ENCODE peak calls at places on chromosomes 12 and 14, in seven cellular contexts. One of them, this sample, is unnamed.

GRCh38 chr12:125518074-125518473 is 452.8 kb downstream of the AACS start:
- DNase-seq in brain microvascular endothelial cell: no peak
- DNase-seq in upper lobe of right lung: no peak
- DNase-seq in CD8-positive, alpha-beta T cell: no peak
- DNase-seq in mammary epithelial cell: no peak
- DNase-seq in fibroblast of lung: no peak
- DNase-seq in adrenal gland: no peak
- DNase-seq in this sample: no peak

GRCh38 chr14:103408491-103409155 is 23.4 kb downstream of the MARK3 start:
- DNase-seq in brain microvascular endothelial cell: no peak
- DNase-seq in upper lobe of right lung: no peak
- DNase-seq in CD8-positive, alpha-beta T cell: no peak
- DNase-seq in mammary epithelial cell: no peak
- DNase-seq in fibroblast of lung: no peak
- DNase-seq in adrenal gland: peak; percentile 69
- DNase-seq in this sample: no peak

GRCh38 chr12:124732275-124733075 is 131.2 kb downstream of the SCARB1 start:
- DNase-seq in brain microvascular endothelial cell: peak; percentile 68
- DNase-seq in upper lobe of right lung: no peak
- DNase-seq in CD8-positive, alpha-beta T cell: no peak
- DNase-seq in mammary epithelial cell: no peak
- DNase-seq in fibroblast of lung: no peak
- DNase-seq in adrenal gland: no peak
- DNase-seq in this sample: peak; percentile 55

GRCh38 chr12:55925870-55926737 is 1.6 kb downstream of the PYM1 start:
- DNase-seq in brain microvascular endothelial cell: no peak
- DNase-seq in upper lobe of right lung: no peak
- DNase-seq in CD8-positive, alpha-beta T cell: no peak
- DNase-seq in mammary epithelial cell: no peak
- DNase-seq in fibroblast of lung: no peak
- DNase-seq in adrenal gland: no peak
- DNase-seq in this sample: no peak

GRCh38 chr14:98924046-98924445 is 348.0 kb downstream of the BCL11B start:
- DNase-seq in brain microvascular endothelial cell: no peak
- DNase-seq in upper lobe of right lung: no peak
- DNase-seq in CD8-positive, alpha-beta T cell: no peak
- DNase-seq in mammary epithelial cell: no peak
- DNase-seq in fibroblast of lung: no peak
- DNase-seq in adrenal gland: no peak
- DNase-seq in this sample: no peak

GRCh38 chr12:93179792-93180191 is 197.9 kb upstream of the NUDT4 start:
- DNase-seq in brain microvascular endothelial cell: no peak
- DNase-seq in upper lobe of right lung: no peak
- DNase-seq in CD8-positive, alpha-beta T cell: no peak
- DNase-seq in mammary epithelial cell: no peak
- DNase-seq in fibroblast of lung: no peak
- DNase-seq in adrenal gland: no peak
- DNase-seq in this sample: no peak

GRCh38 chr12:110917467-110917866 is 2.9 kb downstream of the MYL2 start:
- DNase-seq in brain microvascular endothelial cell: peak; percentile 55
- DNase-seq in upper lobe of right lung: no peak
- DNase-seq in CD8-positive, alpha-beta T cell: no peak
- DNase-seq in mammary epithelial cell: peak; percentile 73
- DNase-seq in fibroblast of lung: no peak
- DNase-seq in adrenal gland: no peak
- DNase-seq in this sample: no peak

GRCh38 chr12:126343352-126343751 is 1278.1 kb downstream of the AACS start:
- DNase-seq in brain microvascular endothelial cell: no peak
- DNase-seq in upper lobe of right lung: no peak
- DNase-seq in CD8-positive, alpha-beta T cell: no peak
- DNase-seq in mammary epithelial cell: no peak
- DNase-seq in fibroblast of lung: peak; percentile 2
- DNase-seq in adrenal gland: no peak
- DNase-seq in this sample: no peak

GRCh38 chr12:124388038-124388676 is 93.3 kb downstream of the RFLNA start:
- DNase-seq in brain microvascular endothelial cell: no peak
- DNase-seq in upper lobe of right lung: no peak
- DNase-seq in CD8-positive, alpha-beta T cell: no peak
- DNase-seq in mammary epithelial cell: no peak
- DNase-seq in fibroblast of lung: no peak
- DNase-seq in adrenal gland: no peak
- DNase-seq in this sample: no peak

GRCh38 chr12:85951823-85952222 is 77.7 kb downstream of the NTS start:
- DNase-seq in brain microvascular endothelial cell: no peak
- DNase-seq in upper lobe of right lung: no peak
- DNase-seq in CD8-positive, alpha-beta T cell: no peak
- DNase-seq in mammary epithelial cell: peak; percentile 1
- DNase-seq in fibroblast of lung: peak; percentile 42
- DNase-seq in adrenal gland: no peak
- DNase-seq in this sample: no peak

GRCh38 chr14:62451221-62451620 is 594.0 kb downstream of the KCNH5 start:
- DNase-seq in brain microvascular endothelial cell: no peak
- DNase-seq in upper lobe of right lung: no peak
- DNase-seq in CD8-positive, alpha-beta T cell: no peak
- DNase-seq in mammary epithelial cell: no peak
- DNase-seq in fibroblast of lung: no peak
- DNase-seq in adrenal gland: no peak
- DNase-seq in this sample: no peak

GRCh38 chr12:123990512-123990911 is 17.5 kb downstream of the ZNF664 start:
- DNase-seq in brain microvascular endothelial cell: no peak
- DNase-seq in upper lobe of right lung: no peak
- DNase-seq in CD8-positive, alpha-beta T cell: no peak
- DNase-seq in mammary epithelial cell: no peak
- DNase-seq in fibroblast of lung: no peak
- DNase-seq in adrenal gland: no peak
- DNase-seq in this sample: no peak

GRCh38 chr12:132445884-132446471 is 44.0 kb upstream of the FBRSL1 start:
- DNase-seq in brain microvascular endothelial cell: peak; percentile 60
- DNase-seq in upper lobe of right lung: peak; percentile 81
- DNase-seq in CD8-positive, alpha-beta T cell: peak; percentile 87
- DNase-seq in mammary epithelial cell: no peak
- DNase-seq in fibroblast of lung: peak; percentile 82
- DNase-seq in adrenal gland: peak; percentile 46
- DNase-seq in this sample: no peak

GRCh38 chr12:92403210-92404175 is 257.8 kb upstream of the BTG1 start:
- DNase-seq in brain microvascular endothelial cell: no peak
- DNase-seq in upper lobe of right lung: no peak
- DNase-seq in CD8-positive, alpha-beta T cell: peak; percentile 70
- DNase-seq in mammary epithelial cell: no peak
- DNase-seq in fibroblast of lung: no peak
- DNase-seq in adrenal gland: no peak
- DNase-seq in this sample: no peak

GRCh38 chr12:11578461-11578993 is 70.9 kb upstream of the ETV6 start:
- DNase-seq in brain microvascular endothelial cell: no peak
- DNase-seq in upper lobe of right lung: no peak
- DNase-seq in CD8-positive, alpha-beta T cell: no peak
- DNase-seq in mammary epithelial cell: no peak
- DNase-seq in fibroblast of lung: no peak
- DNase-seq in adrenal gland: no peak
- DNase-seq in this sample: no peak

GRCh38 chr14:73662439-73663056 is 17.8 kb downstream of the DNAL1 start:
- DNase-seq in brain microvascular endothelial cell: peak; percentile 90
- DNase-seq in upper lobe of right lung: no peak
- DNase-seq in CD8-positive, alpha-beta T cell: no peak
- DNase-seq in mammary epithelial cell: peak; percentile 95
- DNase-seq in fibroblast of lung: peak; percentile 94
- DNase-seq in adrenal gland: peak; percentile 67
- DNase-seq in this sample: peak; percentile 89

GRCh38 chr14:53327716-53328115 is 174.6 kb upstream of the DDHD1 start:
- DNase-seq in brain microvascular endothelial cell: peak; percentile 57
- DNase-seq in upper lobe of right lung: no peak
- DNase-seq in CD8-positive, alpha-beta T cell: no peak
- DNase-seq in mammary epithelial cell: peak; percentile 93
- DNase-seq in fibroblast of lung: peak; percentile 81
- DNase-seq in adrenal gland: peak; percentile 56
- DNase-seq in this sample: peak; percentile 9

GRCh38 chr14:104428333-104428851 is 151.2 kb upstream of the C14orf180 start:
- DNase-seq in brain microvascular endothelial cell: no peak
- DNase-seq in upper lobe of right lung: peak; percentile 38
- DNase-seq in CD8-positive, alpha-beta T cell: no peak
- DNase-seq in mammary epithelial cell: no peak
- DNase-seq in fibroblast of lung: no peak
- DNase-seq in adrenal gland: no peak
- DNase-seq in this sample: no peak

GRCh38 chr12:19778111-19778688 is 338.9 kb downstream of the AEBP2 start:
- DNase-seq in brain microvascular endothelial cell: no peak
- DNase-seq in upper lobe of right lung: no peak
- DNase-seq in CD8-positive, alpha-beta T cell: no peak
- DNase-seq in mammary epithelial cell: no peak
- DNase-seq in fibroblast of lung: peak; percentile 34
- DNase-seq in adrenal gland: no peak
- DNase-seq in this sample: no peak

DNA sequence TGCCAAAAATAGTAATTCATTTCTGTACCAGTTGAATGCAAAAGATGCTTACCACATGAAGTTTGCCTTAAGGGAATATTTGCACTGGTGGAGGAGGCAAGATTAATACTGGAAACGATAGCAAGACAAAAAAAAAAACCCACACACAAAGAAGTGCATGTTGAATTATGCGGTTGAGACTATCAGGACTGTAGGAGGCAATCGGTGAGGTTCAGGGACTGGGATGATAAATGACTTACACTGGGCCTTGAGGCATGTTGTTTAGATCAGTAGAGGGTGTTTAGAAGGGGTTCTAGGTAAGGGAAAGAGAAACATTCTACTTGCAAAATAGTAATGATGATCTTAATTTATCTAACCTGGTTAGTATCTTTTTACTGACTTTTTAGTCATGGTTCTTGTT is 142.1 kb upstream of the HMGA2 start:
- DNase-seq in brain microvascular endothelial cell: no peak
- DNase-seq in upper lobe of right lung: no peak
- DNase-seq in CD8-positive, alpha-beta T cell: no peak
- DNase-seq in mammary epithelial cell: no peak
- DNase-seq in fibroblast of lung: no peak
- DNase-seq in adrenal gland: no peak
- DNase-seq in this sample: no peak
- H3K4me3 ChIP-seq in brain microvascular endothelial cell: no peak overlapping the region
- H3K4me3 ChIP-seq in upper lobe of right lung: no peak overlapping the region
- H3K4me3 ChIP-seq in CD8-positive, alpha-beta T cell: no peak overlapping the region
- H3K4me3 ChIP-seq in mammary epithelial cell: no peak overlapping the region
- H3K4me3 ChIP-seq in fibroblast of lung: no peak overlapping the region
- H3K4me3 ChIP-seq in adrenal gland: no peak overlapping the region
- H3K4me3 ChIP-seq in this sample: no peak overlapping the region

GRCh38 chr14:21902561-21903199 is 229.1 kb upstream of the OR4E1 start:
- DNase-seq in brain microvascular endothelial cell: no peak
- DNase-seq in upper lobe of right lung: no peak
- DNase-seq in CD8-positive, alpha-beta T cell: peak; percentile 51
- DNase-seq in mammary epithelial cell: peak; percentile 2
- DNase-seq in fibroblast of lung: no peak
- DNase-seq in adrenal gland: no peak
- DNase-seq in this sample: no peak
- TF ChIP-seq CTCF in brain microvascular endothelial cell: peak; percentile 5
- TF ChIP-seq CTCF in upper lobe of right lung: no peak
- TF ChIP-seq CTCF in CD8-positive, alpha-beta T cell: peak; percentile 59
- TF ChIP-seq CTCF in mammary epithelial cell: no peak
- TF ChIP-seq CTCF in fibroblast of lung: no peak
- TF ChIP-seq CTCF in adrenal gland: no peak
- TF ChIP-seq CTCF in this sample: no peak

GRCh38 chr14:50453869-50454268 is 57.2 kb upstream of the CDKL1 start:
- DNase-seq in brain microvascular endothelial cell: no peak
- DNase-seq in upper lobe of right lung: no peak
- DNase-seq in CD8-positive, alpha-beta T cell: no peak
- DNase-seq in mammary epithelial cell: no peak
- DNase-seq in fibroblast of lung: no peak
- DNase-seq in adrenal gland: no peak
- DNase-seq in this sample: no peak
- H3K36me3 ChIP-seq in brain microvascular endothelial cell: peaks cover 38% of the 10 kb centered on the region
- H3K36me3 ChIP-seq in upper lobe of right lung: peaks cover 72% of the 10 kb centered on the region
- H3K36me3 ChIP-seq in CD8-positive, alpha-beta T cell: peaks cover 9% of the 10 kb centered on the region
- H3K36me3 ChIP-seq in mammary epithelial cell: peaks cover 18% of the 10 kb centered on the region
- H3K36me3 ChIP-seq in fibroblast of lung: no peaks in the 10 kb centered on the region
- H3K36me3 ChIP-seq in adrenal gland: peaks cover 13% of the 10 kb centered on the region
- H3K36me3 ChIP-seq in this sample: peaks cover 4% of the 10 kb centered on the region

GRCh38 chr14:93970589-93970966 is 5.8 kb downstream of the ASB2 start:
- DNase-seq in brain microvascular endothelial cell: no peak
- DNase-seq in upper lobe of right lung: no peak
- DNase-seq in CD8-positive, alpha-beta T cell: peak; percentile 77
- DNase-seq in mammary epithelial cell: peak; percentile 42
- DNase-seq in fibroblast of lung: no peak
- DNase-seq in adrenal gland: peak; percentile 55
- DNase-seq in this sample: no peak
- H3K4me3 ChIP-seq in brain microvascular endothelial cell: no peak overlapping the region
- H3K4me3 ChIP-seq in upper lobe of right lung: peak overlapping the region; percentile 47
- H3K4me3 ChIP-seq in CD8-positive, alpha-beta T cell: peak overlapping the region; percentile 63
- H3K4me3 ChIP-seq in mammary epithelial cell: no peak overlapping the region
- H3K4me3 ChIP-seq in fibroblast of lung: peak overlapping the region; percentile 32
- H3K4me3 ChIP-seq in adrenal gland: no peak overlapping the region
- H3K4me3 ChIP-seq in this sample: no peak overlapping the region

DNA sequence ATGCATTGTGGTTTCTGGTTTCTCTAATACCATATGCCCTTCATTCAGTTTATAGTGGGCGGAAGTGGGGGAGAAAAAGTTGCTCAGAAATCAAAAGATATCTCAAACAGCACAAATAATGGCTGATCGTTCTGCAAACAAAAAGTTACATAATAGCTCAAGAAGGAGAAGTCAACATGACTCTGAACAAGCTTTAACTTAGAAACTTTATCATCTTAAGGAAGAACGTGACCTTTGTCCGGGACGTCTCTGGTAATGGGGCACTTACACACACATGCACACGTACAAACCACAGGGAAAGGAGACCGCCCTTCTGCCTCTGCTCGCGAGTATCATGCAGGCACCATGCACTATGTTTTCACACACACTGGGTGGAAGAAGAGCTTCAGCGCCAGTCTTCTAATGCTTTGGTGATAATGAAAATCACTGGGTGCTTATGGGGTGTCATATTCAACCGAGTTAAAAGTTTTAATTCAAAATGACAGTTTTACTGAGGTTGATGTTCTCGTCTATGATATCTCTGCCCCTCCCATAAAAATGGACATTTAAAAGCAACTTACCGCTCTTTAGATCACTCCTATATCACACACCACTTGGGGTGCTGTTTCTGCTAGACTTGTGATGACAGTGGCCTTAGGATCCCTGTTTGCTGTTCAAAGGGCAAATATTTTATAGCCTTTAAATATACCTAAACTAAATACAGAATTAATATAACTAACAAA is 4.7 kb downstream of the FOS start:
- DNase-seq in brain microvascular endothelial cell: peak; percentile 66
- DNase-seq in upper lobe of right lung: no peak
- DNase-seq in CD8-positive, alpha-beta T cell: peak; percentile 51
- DNase-seq in mammary epithelial cell: peak; percentile 44
- DNase-seq in fibroblast of lung: peak; percentile 67
- DNase-seq in adrenal gland: peak; percentile 39
- DNase-seq in this sample: no peak
- TF ChIP-seq CTCF in brain microvascular endothelial cell: peak; percentile 19
- TF ChIP-seq CTCF in upper lobe of right lung: peak; percentile 9
- TF ChIP-seq CTCF in CD8-positive, alpha-beta T cell: peak; percentile 31
- TF ChIP-seq CTCF in mammary epithelial cell: peak; percentile 31
- TF ChIP-seq CTCF in fibroblast of lung: no peak
- TF ChIP-seq CTCF in adrenal gland: peak; percentile 25
- TF ChIP-seq CTCF in this sample: no peak

GRCh38 chr12:65839027-65839426 is 14.7 kb downstream of the HMGA2 start:
- DNase-seq in brain microvascular endothelial cell: no peak
- DNase-seq in upper lobe of right lung: no peak
- DNase-seq in CD8-positive, alpha-beta T cell: no peak
- DNase-seq in mammary epithelial cell: no peak
- DNase-seq in fibroblast of lung: no peak
- DNase-seq in adrenal gland: no peak
- DNase-seq in this sample: no peak
- H3K36me3 ChIP-seq in brain microvascular endothelial cell: peaks cover 68% of the 10 kb centered on the region
- H3K36me3 ChIP-seq in upper lobe of right lung: no peaks in the 10 kb centered on the region
- H3K36me3 ChIP-seq in CD8-positive, alpha-beta T cell: no peaks in the 10 kb centered on the region
- H3K36me3 ChIP-seq in mammary epithelial cell: peaks cover 65% of the 10 kb centered on the region
- H3K36me3 ChIP-seq in fibroblast of lung: peaks cover 10% of the 10 kb centered on the region
- H3K36me3 ChIP-seq in adrenal gland: no peaks in the 10 kb centered on the region
- H3K36me3 ChIP-seq in this sample: peaks cover 2% of the 10 kb centered on the region

GRCh38 chr12:88577537-88577936 is 2.7 kb downstream of the KITLG start:
- DNase-seq in brain microvascular endothelial cell: no peak
- DNase-seq in upper lobe of right lung: no peak
- DNase-seq in CD8-positive, alpha-beta T cell: no peak
- DNase-seq in mammary epithelial cell: peak; percentile 73
- DNase-seq in fibroblast of lung: no peak
- DNase-seq in adrenal gland: no peak
- DNase-seq in this sample: no peak
- H3K4me3 ChIP-seq in brain microvascular endothelial cell: no peak overlapping the region
- H3K4me3 ChIP-seq in upper lobe of right lung: peak overlapping the region; percentile 77
- H3K4me3 ChIP-seq in CD8-positive, alpha-beta T cell: no peak overlapping the region
- H3K4me3 ChIP-seq in mammary epithelial cell: peak overlapping the region; percentile 98
- H3K4me3 ChIP-seq in fibroblast of lung: peak overlapping the region; percentile 96
- H3K4me3 ChIP-seq in adrenal gland: no peak overlapping the region
- H3K4me3 ChIP-seq in this sample: no peak overlapping the region